ENCODE peak calls at places on chromosomes 13 and 19, in nine cellular contexts. Z is DMS79 treated with DMSO at 0.1 percent for 48 hours; Q is stimulated activated CD4-positive, alpha-beta T cell treated with anti-CD3 and anti-CD28 coated beads, Interleukin-1b, Interleukin-23, amount 100 ng/mL, for 24 hours; T is AG09319; P is HuH-7; O is iPS DF 6.9; L is erythroblast; E is hepatocyte; C is GM03348. I is an unnamed sample.

GRCh38 chr13:34435338-34435737 is 506.7 kb upstream of the NBEA start:
- DNase-seq in P (no peak), C (no peak), T (no peak), E (no peak), Q (no peak), L (no peak), Z (no peak), O (no peak), I (peak)

GRCh38 chr13:98300956-98301641 is 124.0 kb upstream of the RNF113B start:
- DNase-seq in Z (peak), L (no peak), P (no peak), E (peak), O (no peak), Q (no peak), C (peak), T (peak), I (peak)

GRCh38 chr13:110915874-110916670 is 1.2 kb upstream of the ANKRD10 start:
- DNase-seq in C (peak), P (no peak), T (no peak), O (no peak), E (peak), Q (no peak), Z (no peak), L (peak), I (no peak)

GRCh38 chr19:6238643-6239281 is 41.0 kb downstream of the MLLT1 start:
- DNase-seq in C (peak), Z (peak), T (peak), E (no peak), L (no peak), O (no peak), Q (no peak), P (no peak), I (no peak)

GRCh38 chr19:46350758-46351159 is 3.9 kb downstream of the PPP5C start:
- DNase-seq in L (no peak), C (no peak), P (no peak), E (no peak), O (no peak), Z (no peak), T (no peak), Q (peak), I (no peak)

GRCh38 chr13:28394422-28394821 is 100.5 kb downstream of the FLT1 start:
- DNase-seq in P (no peak), L (no peak), O (no peak), Z (no peak), Q (no peak), T (no peak), E (no peak), C (peak), I (no peak)

GRCh38 chr19:3149089-3149488 is 13.3 kb downstream of the GNA15 start:
- DNase-seq in Q (no peak), O (no peak), C (no peak), L (no peak), P (no peak), Z (no peak), E (no peak), T (no peak), I (no peak)

GRCh38 chr13:33547035-33547434 is 261.5 kb upstream of the STARD13 start:
- DNase-seq in C (no peak), Q (no peak), Z (no peak), O (no peak), P (no peak), T (no peak), L (no peak), E (no peak), I (no peak)

GRCh38 chr13:51887441-51887840 is 25.7 kb downstream of the CCDC70 start:
- DNase-seq in Q (no peak), T (no peak), O (no peak), C (no peak), L (no peak), P (no peak), Z (no peak), E (no peak), I (no peak)

GRCh38 chr19:36215276-36216171 is 618 bp downstream of the ZNF146 start:
- DNase-seq in L (peak), Q (no peak), Z (peak), O (no peak), C (peak), E (peak), P (no peak), T (peak), I (peak)

GRCh38 chr13:30605052-30605451 is 12.7 kb upstream of the USPL1 start:
- DNase-seq in Q (no peak), Z (no peak), T (no peak), L (no peak), P (no peak), C (no peak), E (no peak), O (no peak), I (no peak)

GRCh38 chr19:4976412-4977298 is 7.7 kb downstream of the KDM4B start:
- DNase-seq in Z (peak), Q (no peak), E (peak), P (peak), L (no peak), T (peak), C (peak), O (no peak), I (no peak)

GRCh38 chr19:3452456-3453068 is 27.8 kb downstream of the SMIM24 start:
- DNase-seq in Z (no peak), O (no peak), L (no peak), C (no peak), Q (no peak), P (no peak), T (no peak), E (no peak), I (no peak)

GRCh38 chr19:17332677-17333581 is 1.7 kb downstream of the ANO8 start:
- DNase-seq in E (peak), P (peak), C (no peak), T (no peak), Q (no peak), L (peak), Z (no peak), O (no peak), I (no peak)

GRCh38 chr19:31725051-31725450 is 375.8 kb upstream of the TSHZ3 start:
- DNase-seq in Q (no peak), E (peak), L (no peak), P (no peak), C (no peak), Z (no peak), O (no peak), T (no peak), I (no peak)

GRCh38 chr19:16327501-16327900 is 2.9 kb downstream of the KLF2 start:
- DNase-seq in T (no peak), E (no peak), O (no peak), Z (no peak), P (no peak), C (no peak), L (no peak), Q (no peak), I (no peak)

GRCh38 chr19:34017024-34017423 is 155.3 kb upstream of the LSM14A start:
- DNase-seq in Q (no peak), C (no peak), L (no peak), T (no peak), E (no peak), O (no peak), Z (no peak), P (no peak), I (no peak)

GRCh38 chr13:22789027-22789593 is 391.7 kb upstream of the SGCG start:
- DNase-seq in L (no peak), Z (no peak), E (peak), P (no peak), Q (no peak), C (no peak), O (no peak), T (no peak), I (no peak)

GRCh38 chr13:70723732-70724131 is 615.5 kb upstream of the KLHL1 start:
- DNase-seq in Z (no peak), T (no peak), Q (no peak), L (no peak), O (no peak), C (no peak), P (peak), E (no peak), I (peak)

GRCh38 chr19:40139533-40140287 is 49.0 kb upstream of the ZNF780A start:
- DNase-seq in L (peak), E (peak), O (peak), P (peak), Z (peak), C (peak), T (peak), Q (no peak), I (peak)

GRCh38 chr19:13764821-13765394 is 586 bp downstream of the MRI1 start:
- DNase-seq in O (no peak), Z (no peak), P (no peak), Q (peak), T (no peak), C (peak), E (peak), L (peak), I (no peak)

GRCh38 chr19:39246951-39247669 is 1.5 kb downstream of the IFNL4 start:
- DNase-seq in T (no peak), Z (peak), P (no peak), O (no peak), E (no peak), C (no peak), Q (no peak), L (peak), I (no peak)

GRCh38 chr13:106063591-106064308 is 471.7 kb downstream of the EFNB2 start:
- DNase-seq in Q (no peak), T (no peak), O (no peak), L (no peak), E (no peak), Z (no peak), P (no peak), C (peak), I (no peak)

GRCh38 chr19:16877581-16877980 is 11.2 kb upstream of the F2RL3 start:
- DNase-seq in E (no peak), L (no peak), P (no peak), Q (no peak), O (no peak), T (no peak), Z (no peak), C (no peak), I (no peak)

GRCh38 chr13:69287050-69287698 is 820.5 kb upstream of the ATXN8OS start:
- DNase-seq in E (no peak), Q (no peak), Z (no peak), L (no peak), C (no peak), T (no peak), O (no peak), P (no peak), I (no peak)

GRCh38 chr13:36282818-36283432 is 14.7 kb downstream of the CCDC169 start:
- DNase-seq in L (peak), O (no peak), C (peak), T (no peak), Z (peak), Q (no peak), P (peak), E (peak), I (peak)

GRCh38 chr13:20609145-20609544 is 42.2 kb downstream of the IFT88 start:
- DNase-seq in E (no peak), T (peak), Q (no peak), C (no peak), P (no peak), O (no peak), Z (no peak), L (no peak), I (no peak)

I was measured in amniotic stem cell.